ENCODE peak calls at places on chromosomes 12 and 14, in five cellular contexts. U, R, M, C and D are unnamed samples.

GRCh38 chr12:466039-466438 is 6.3 kb downstream of the B4GALNT3 start:
- DNase-seq in R (peak; percentile 66), U (no peak), M (no peak), C (no peak), D (no peak)

GRCh38 chr12:106080111-106080732 is 58.5 kb downstream of the NUAK1 start:
- DNase-seq in U (no peak), C (peak; percentile 77), R (no peak), M (no peak), D (no peak)

GRCh38 chr14:54278087-54278486 is 118.7 kb upstream of the CDKN3 start:
- DNase-seq in M (no peak), R (no peak), U (no peak), C (no peak), D (no peak)

GRCh38 chr12:131959137-131959536 is 9.4 kb downstream of the EP400 start:
- DNase-seq in M (no peak), U (no peak), C (no peak), R (peak; percentile 28), D (no peak)

GRCh38 chr12:81092053-81092452 is 14.2 kb downstream of the ACSS3 start:
- DNase-seq in R (no peak), U (no peak), C (no peak), M (no peak), D (no peak)

GRCh38 chr14:31025335-31026075 is at the start of gene AP4S1:
- DNase-seq in M (peak; percentile 42), R (peak; percentile 59), U (no peak), C (peak; percentile 69), D (peak; percentile 46)

GRCh38 chr12:113266106-113266895 is 45.0 kb downstream of the TPCN1 start:
- DNase-seq in M (no peak), U (no peak), R (no peak), C (no peak), D (no peak)

GRCh38 chr14:70943838-70944237 is 36.6 kb downstream of the PCNX1 start:
- DNase-seq in M (no peak), R (no peak), U (no peak), C (no peak), D (no peak)

GRCh38 chr12:67826946-67827719 is 162.1 kb upstream of the IFNG-AS1 start:
- DNase-seq in R (no peak), C (no peak), M (no peak), U (no peak), D (no peak)

GRCh38 chr12:93229494-93230310 is 148.0 kb upstream of the NUDT4 start:
- DNase-seq in R (no peak), M (no peak), C (no peak), U (peak; percentile 61), D (no peak)

GRCh38 chr12:106498056-106498455 is 84.7 kb upstream of the RFX4 start:
- DNase-seq in R (no peak), U (no peak), M (no peak), C (no peak), D (no peak)

GRCh38 chr12:26878661-26879119 is 45.7 kb upstream of the ITPR2 start:
- DNase-seq in M (peak; percentile 46), R (peak; percentile 70), U (no peak), C (no peak), D (peak; percentile 39)

GRCh38 chr14:36279306-36280244 is 40.9 kb downstream of the MBIP start:
- DNase-seq in C (peak; percentile 81), R (no peak), U (no peak), M (no peak), D (no peak)

GRCh38 chr12:8681129-8681902 is 16.5 kb upstream of the RIMKLB start:
- DNase-seq in M (no peak), C (no peak), U (no peak), R (peak; percentile 74), D (no peak)

GRCh38 chr12:12212769-12213168 is 54.1 kb downstream of the LRP6 start:
- DNase-seq in U (no peak), M (no peak), R (no peak), C (no peak), D (no peak)

GRCh38 chr12:85280984-85281946 is 1.2 kb downstream of the ALX1 start:
- DNase-seq in C (no peak), R (no peak), U (no peak), M (no peak), D (no peak)

GRCh38 chr12:30694412-30694955 is 1.2 kb downstream of the IPO8 start:
- DNase-seq in R (no peak), U (no peak), C (peak; percentile 23), M (peak; percentile 31), D (peak; percentile 23)

GRCh38 chr12:93317227-93317626 is 60.5 kb upstream of the NUDT4 start:
- DNase-seq in R (no peak), C (no peak), M (no peak), U (no peak), D (no peak)

DNA sequence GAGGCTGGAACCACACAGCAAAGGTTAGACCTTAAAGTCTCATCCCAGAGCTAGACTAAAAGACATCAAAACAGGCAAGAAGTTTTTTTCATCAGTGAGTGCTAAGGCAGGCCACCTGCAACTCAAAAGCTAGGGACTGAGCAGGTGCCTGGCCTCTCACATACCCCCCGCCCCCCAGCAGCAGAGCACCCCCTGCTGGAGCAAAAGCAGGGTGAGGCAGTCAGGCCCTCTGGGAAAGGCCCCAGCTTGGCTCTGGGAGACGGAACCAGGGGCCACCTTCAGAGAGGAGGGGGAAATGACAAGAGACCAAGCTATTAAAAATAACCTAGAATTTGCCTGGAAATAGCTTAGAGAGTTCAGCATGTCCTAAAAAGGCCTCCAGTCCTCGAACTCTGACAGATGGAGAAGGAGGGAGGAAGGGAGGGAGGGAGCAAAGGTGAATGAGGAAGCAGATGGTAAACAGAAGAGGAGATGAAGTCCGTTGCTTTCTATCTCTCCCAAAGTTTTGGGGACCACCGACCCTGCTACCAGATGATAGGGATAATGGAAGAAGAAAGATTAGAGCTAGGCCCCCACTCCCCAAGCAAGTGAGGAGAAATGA is 1.8 kb downstream of the ITGA7 start:
- DNase-seq in C (peak; percentile 54), R (no peak), U (no peak), M (peak; percentile 54), D (peak; percentile 59)
- TF ChIP-seq CTCF in C (peak; percentile 58), R (peak; percentile 67), U (peak; percentile 41), M (peak; percentile 45), D (peak; percentile 43)

DNA sequence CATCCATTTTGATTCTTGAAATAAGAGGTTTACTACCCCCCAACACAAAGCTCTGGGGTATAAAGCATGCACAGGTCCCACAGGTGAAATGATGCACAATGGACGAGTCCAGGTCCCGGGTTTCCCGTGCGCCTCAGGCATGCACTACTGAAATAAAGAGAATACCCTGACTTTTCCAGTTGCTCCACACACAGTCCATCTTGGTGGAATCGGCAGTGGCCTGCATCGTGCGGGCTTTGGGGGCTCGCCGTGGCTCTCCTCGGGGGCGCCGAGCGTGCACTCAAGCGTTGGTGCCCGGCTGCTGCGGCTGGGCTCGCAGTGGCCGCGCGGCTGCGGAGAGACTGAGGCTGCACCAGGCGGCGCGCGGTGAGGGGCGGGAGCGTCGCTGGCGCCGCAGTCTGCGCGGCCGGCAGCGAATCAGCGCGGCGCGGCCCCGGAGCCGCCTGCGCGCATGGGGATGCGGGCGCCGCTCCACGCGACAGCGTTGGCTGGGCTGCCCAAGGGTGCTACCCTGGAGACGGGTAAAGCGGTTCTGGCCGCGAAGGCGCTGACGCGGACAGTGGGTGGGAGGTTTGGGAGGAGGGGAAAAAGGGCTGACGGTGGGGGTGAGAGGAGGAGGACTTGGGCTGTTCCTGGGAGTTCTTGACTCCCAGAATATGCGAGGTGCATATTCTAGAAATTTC is 53.8 kb upstream of the CCDC175 start:
- DNase-seq in C (peak; percentile 82), R (no peak), M (no peak), U (no peak), D (no peak)
- TF ChIP-seq CTCF in C (no peak), R (no peak), M (no peak), U (no peak), D (no peak)

DNA sequence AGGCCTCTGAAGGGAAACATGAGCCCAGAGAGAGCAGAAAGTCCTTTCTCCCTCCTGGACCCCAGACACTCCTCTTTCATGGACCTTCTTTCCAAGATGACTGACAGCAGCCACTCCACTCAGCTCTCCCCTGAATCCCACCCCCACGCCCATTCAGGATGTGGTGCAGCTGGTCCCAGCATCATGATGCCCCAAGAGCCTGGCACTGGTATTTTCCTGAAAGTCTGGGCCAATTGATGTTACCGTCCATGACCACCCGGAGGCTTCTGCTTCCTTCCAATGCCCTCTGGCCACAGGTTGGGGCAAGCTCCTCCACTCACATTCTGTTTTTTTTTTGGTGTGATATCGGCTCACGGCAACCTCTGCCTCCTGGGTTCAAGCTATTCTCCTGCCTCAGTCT is 112.6 kb downstream of the CALM1 start:
- DNase-seq in R (no peak), U (no peak), C (no peak), M (no peak), D (no peak)
- TF ChIP-seq CTCF in R (no peak), U (no peak), C (no peak), M (no peak), D (no peak)

GRCh38 chr14:63290741-63291286 is 27.9 kb downstream of the GPHB5 start:
- DNase-seq in R (no peak), C (peak; percentile 18), M (no peak), U (no peak), D (no peak)

GRCh38 chr14:63288853-63289252 is 29.9 kb downstream of the GPHB5 start:
- DNase-seq in R (no peak), U (no peak), C (no peak), M (no peak), D (no peak)

GRCh38 chr14:63295231-63295685 is 23.5 kb downstream of the GPHB5 start:
- DNase-seq in R (no peak), U (no peak), M (no peak), C (no peak), D (no peak)

GRCh38 chr14:63295991-63296630 is 22.6 kb downstream of the GPHB5 start:
- DNase-seq in M (no peak), C (no peak), U (no peak), R (no peak), D (no peak)

GRCh38 chr14:63292805-63293204 is 25.9 kb downstream of the GPHB5 start:
- DNase-seq in M (no peak), U (no peak), R (no peak), C (no peak), D (no peak)
- TF ChIP-seq CTCF in M (no peak), U (no peak), R (no peak), C (no peak), D (no peak)

GRCh38 chr12:95721320-95721719 is 69.2 kb downstream of the NTN4 start:
- DNase-seq in U (no peak), C (peak; percentile 19), R (no peak), M (no peak), D (no peak)
- TF ChIP-seq CTCF in U (peak; percentile 44), C (peak; percentile 22), R (peak; percentile 31), M (peak; percentile 17), D (no peak)

GRCh38 chr12:124568431-124569374 is 1.3 kb upstream of the NCOR2 start:
- DNase-seq in C (peak; percentile 64), U (peak; percentile 86), R (peak; percentile 79), M (peak; percentile 76), D (peak; percentile 79)
- TF ChIP-seq CTCF in C (peak; percentile 42), U (peak; percentile 59), R (peak; percentile 72), M (peak; percentile 36), D (peak; percentile 14)